ENCODE peak calls at places on chromosomes 16 and 17, in six cellular contexts. M, V, H, E, D and A are unnamed samples.

GRCh38 chr17:16418684-16419066 is 3.3 kb downstream of the TRPV2 start:
- ATAC-seq in M (no peak), V (no peak), H (no peak), E (no peak), D (no peak), A (no peak)

GRCh38 chr16:48613061-48613957 is 3.3 kb upstream of the N4BP1 start:
- ATAC-seq in M (no peak), V (no peak), H (peak; percentile 72), E (no peak), D (no peak), A (no peak)

GRCh38 chr17:81160306-81160705 is 5.0 kb upstream of the PVALEF start:
- ATAC-seq in M (peak; percentile 24), V (peak; percentile 74), H (peak; percentile 72), E (peak; percentile 81), D (peak; percentile 37), A (no peak)

GRCh38 chr16:20971420-20971819 is 70.8 kb downstream of the LYRM1 start:
- ATAC-seq in M (no peak), V (no peak), H (no peak), E (no peak), D (no peak), A (no peak)

GRCh38 chr17:7717756-7718350 is 309 bp downstream of the DNAH2 start:
- ATAC-seq in M (no peak), V (no peak), H (peak; percentile 17), E (no peak), D (no peak), A (no peak)

GRCh38 chr16:61936522-61936921 is 99.7 kb downstream of the CDH8 start:
- ATAC-seq in M (no peak), V (no peak), H (no peak), E (no peak), D (no peak), A (no peak)

GRCh38 chr17:39597372-39598046 is 10.2 kb downstream of the NEUROD2 start:
- ATAC-seq in M (no peak), V (no peak), H (no peak), E (no peak), D (no peak), A (no peak)

GRCh38 chr17:63150994-63151464 is 185.0 kb downstream of the TANC2 start:
- ATAC-seq in M (no peak), V (no peak), H (no peak), E (no peak), D (no peak), A (no peak)

GRCh38 chr16:55035037-55035436 is 104.4 kb downstream of the IRX5 start:
- ATAC-seq in M (peak; percentile 71), V (no peak), H (no peak), E (no peak), D (no peak), A (no peak)

GRCh38 chr16:46974352-46974751 is 878 bp upstream of the DNAJA2 start:
- ATAC-seq in M (peak; percentile 42), V (no peak), H (no peak), E (no peak), D (no peak), A (no peak)

GRCh38 chr16:546909-547770 is 13.1 kb upstream of the PRR35 start:
- ATAC-seq in M (peak; percentile 83), V (peak; percentile 88), H (peak; percentile 64), E (peak; percentile 81), D (peak; percentile 35), A (peak; percentile 61)

GRCh38 chr16:27464663-27465482 is 62.9 kb downstream of the IL21R start:
- ATAC-seq in M (no peak), V (no peak), H (peak; percentile 59), E (no peak), D (no peak), A (no peak)

GRCh38 chr17:34837796-34838195 is 123.5 kb downstream of the CCT6B start:
- ATAC-seq in M (no peak), V (no peak), H (no peak), E (no peak), D (no peak), A (no peak)

GRCh38 chr17:60599220-60599619 is 773 bp upstream of the PPM1D start:
- ATAC-seq in M (no peak), V (no peak), H (peak; percentile 1), E (no peak), D (no peak), A (no peak)

GRCh38 chr17:57554826-57555635 is 190.1 kb downstream of the CCDC182 start:
- ATAC-seq in M (peak; percentile 70), V (no peak), H (no peak), E (peak; percentile 30), D (no peak), A (no peak)

GRCh38 chr16:84042308-84042878 is at the start of gene SLC38A8:
- ATAC-seq in M (no peak), V (no peak), H (no peak), E (no peak), D (no peak), A (no peak)

GRCh38 chr17:14352139-14352538 is 51.3 kb downstream of the HS3ST3B1 start:
- ATAC-seq in M (no peak), V (no peak), H (peak; percentile 14), E (no peak), D (no peak), A (no peak)

GRCh38 chr16:75909746-75910145 is 183.5 kb upstream of the CPHXL start:
- ATAC-seq in M (no peak), V (no peak), H (no peak), E (no peak), D (no peak), A (no peak)

GRCh38 chr17:28030386-28030785 is 12.1 kb upstream of the NLK start:
- ATAC-seq in M (no peak), V (no peak), H (no peak), E (no peak), D (peak; percentile 62), A (no peak)

GRCh38 chr16:3599121-3599520 is 12.3 kb downstream of the SLX4 start:
- ATAC-seq in M (no peak), V (no peak), H (no peak), E (no peak), D (no peak), A (no peak)

GRCh38 chr16:3597226-3597625 is 14.2 kb downstream of the SLX4 start:
- ATAC-seq in M (no peak), V (no peak), H (no peak), E (no peak), D (no peak), A (no peak)

GRCh38 chr16:3597676-3598075 is 13.7 kb downstream of the SLX4 start:
- ATAC-seq in M (no peak), V (no peak), H (no peak), E (no peak), D (no peak), A (no peak)

GRCh38 chr16:3599922-3600321 is 11.5 kb downstream of the SLX4 start:
- ATAC-seq in M (no peak), V (no peak), H (no peak), E (no peak), D (no peak), A (no peak)

DNA sequence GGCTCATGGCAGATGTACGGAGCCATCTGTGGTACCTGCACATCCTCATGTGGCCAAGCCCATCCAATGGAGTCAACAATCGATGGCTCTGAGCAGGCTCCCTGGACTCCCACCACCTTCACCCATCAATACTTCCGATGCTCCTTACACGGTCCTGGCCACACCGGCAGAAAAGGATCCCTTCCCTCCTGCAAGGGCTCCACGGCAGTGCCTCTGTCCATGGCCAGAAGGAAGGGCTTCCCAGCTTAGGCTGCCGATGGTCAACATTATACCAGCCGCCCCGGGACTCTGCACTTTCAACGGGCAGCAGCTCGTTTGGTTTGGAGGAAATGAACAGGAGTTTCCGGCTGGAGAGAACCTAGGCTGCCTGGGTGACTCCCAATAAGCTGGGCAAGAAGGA is 13.2 kb downstream of the SLX4 start:
- ATAC-seq in M (no peak), V (no peak), H (no peak), E (no peak), D (no peak), A (no peak)
- TF ChIP-seq CTCF in M (no peak), V (no peak), H (no peak), E (no peak), D (no peak), A (no peak)

GRCh38 chr17:32488177-32488542 is 1.4 kb downstream of the CDK5R1 start:
- ATAC-seq in M (no peak), V (no peak), H (no peak), E (no peak), D (no peak), A (no peak)

GRCh38 chr17:32489320-32490100 is 2.7 kb downstream of the CDK5R1 start:
- ATAC-seq in M (no peak), V (no peak), H (no peak), E (no peak), D (no peak), A (no peak)

GRCh38 chr17:32488604-32489180 is 1.9 kb downstream of the CDK5R1 start:
- ATAC-seq in M (no peak), V (no peak), H (no peak), E (no peak), D (no peak), A (no peak)

GRCh38 chr17:32491371-32492280 is 4.8 kb downstream of the CDK5R1 start:
- ATAC-seq in M (no peak), V (no peak), H (no peak), E (no peak), D (no peak), A (no peak)

DNA sequence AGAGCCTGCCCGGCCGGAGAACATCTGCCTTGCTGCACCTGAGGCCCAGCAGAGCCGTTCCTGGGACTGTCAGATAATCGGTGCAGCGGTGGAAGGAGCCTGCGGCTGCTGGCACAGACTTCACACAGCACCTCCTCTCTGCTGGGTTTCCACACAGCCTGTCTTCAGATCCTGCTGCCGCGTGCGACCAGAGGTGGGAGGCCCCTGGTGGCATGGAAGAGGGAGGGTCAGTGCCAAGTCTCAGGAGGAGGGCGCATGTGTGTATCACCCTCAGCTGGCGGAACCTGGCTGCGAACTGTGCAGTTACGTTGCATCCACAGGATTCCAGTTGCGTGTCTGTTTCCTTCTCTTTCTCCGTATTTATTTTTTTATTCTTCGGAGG is 3.3 kb downstream of the CDK5R1 start:
- ATAC-seq in M (no peak), V (no peak), H (no peak), E (no peak), D (no peak), A (no peak)
- TF ChIP-seq CTCF in M (no peak), V (no peak), H (no peak), E (no peak), D (no peak), A (no peak)

GRCh38 chr16:2486645-2487516 is 12.0 kb downstream of the TBC1D24 start:
- ATAC-seq in M (peak; percentile 74), V (peak; percentile 59), H (peak; percentile 92), E (peak; percentile 79), D (peak; percentile 66), A (no peak)
- TF ChIP-seq CTCF in M (peak; percentile 25), V (no peak), H (peak; percentile 55), E (peak; percentile 48), D (peak; percentile 32), A (no peak)

GRCh38 chr16:70790815-70791214 is 10.1 kb downstream of the VAC14 start:
- ATAC-seq in M (no peak), V (no peak), H (no peak), E (peak; percentile 10), D (no peak), A (no peak)

GRCh38 chr16:70800306-70800705 is 652 bp downstream of the VAC14 start:
- ATAC-seq in M (no peak), V (no peak), H (no peak), E (no peak), D (no peak), A (no peak)

GRCh38 chr16:70793851-70794502 is 7.0 kb downstream of the VAC14 start:
- ATAC-seq in M (no peak), V (no peak), H (no peak), E (no peak), D (no peak), A (no peak)

GRCh38 chr16:70796301-70796700 is 4.7 kb downstream of the VAC14 start:
- ATAC-seq in M (no peak), V (no peak), H (no peak), E (no peak), D (no peak), A (no peak)

GRCh38 chr16:70795513-70795912 is 5.4 kb downstream of the VAC14 start:
- ATAC-seq in M (no peak), V (no peak), H (no peak), E (no peak), D (no peak), A (no peak)
- TF ChIP-seq CTCF in M (no peak), V (no peak), H (no peak), E (no peak), D (no peak), A (no peak)